ENCODE peak calls at places on chromosomes 13 and 19, in eight cellular contexts. L is lung, E is ovary, H is heart left ventricle, I is pancreas, N is heart right ventricle, F is adrenal gland, C is AG10803. R is an unnamed sample.

GRCh38 chr13:105083986-105084385 is 1451.5 kb downstream of the EFNB2 start:
- DNase-seq in L (no peak), E (no peak), H (no peak), I (no peak), N (no peak), F (peak; percentile 43), C (no peak), R (no peak)

GRCh38 chr19:38564981-38565685 is 52.6 kb downstream of the MAP4K1 start:
- DNase-seq in L (no peak), E (no peak), H (no peak), I (no peak), N (no peak), F (no peak), C (no peak), R (no peak)

GRCh38 chr19:40512473-40513344 is 45.9 kb downstream of the SPTBN4 start:
- DNase-seq in L (no peak), E (no peak), H (no peak), I (no peak), N (no peak), F (peak; percentile 32), C (peak; percentile 13), R (no peak)

GRCh38 chr19:2923510-2923909 is 21.3 kb downstream of the ZNF77 start:
- DNase-seq in L (no peak), E (no peak), H (no peak), I (no peak), N (no peak), F (peak; percentile 71), C (peak; percentile 99), R (peak; percentile 87)

GRCh38 chr13:28411859-28412353 is 83.0 kb downstream of the FLT1 start:
- DNase-seq in L (no peak), E (no peak), H (no peak), I (no peak), N (no peak), F (no peak), C (no peak), R (peak; percentile 53)

GRCh38 chr13:110248449-110249143 is 58.4 kb downstream of the COL4A1 start:
- DNase-seq in L (peak; percentile 17), E (no peak), H (no peak), I (no peak), N (no peak), F (no peak), C (no peak), R (no peak)

GRCh38 chr19:28619842-28620429 is 593.0 kb downstream of the UQCRFS1 start:
- DNase-seq in L (no peak), E (no peak), H (no peak), I (no peak), N (no peak), F (no peak), C (no peak), R (no peak)

GRCh38 chr13:25538276-25538675 is 166.5 kb downstream of the ATP8A2 start:
- DNase-seq in L (no peak), E (no peak), H (no peak), I (no peak), N (no peak), F (no peak), C (no peak), R (no peak)

GRCh38 chr13:112773601-112774447 is 84.0 kb downstream of the ATP11A start:
- DNase-seq in L (no peak), E (no peak), H (no peak), I (no peak), N (no peak), F (no peak), C (no peak), R (no peak)

GRCh38 chr19:48970923-48971395 is 5.8 kb downstream of the FTL start:
- DNase-seq in L (peak; percentile 75), E (peak; percentile 90), H (peak; percentile 91), I (peak; percentile 79), N (peak; percentile 85), F (peak; percentile 85), C (peak; percentile 66), R (no peak)

GRCh38 chr13:45393941-45394570 is 24.1 kb downstream of the SLC25A30 start:
- DNase-seq in L (no peak), E (no peak), H (no peak), I (no peak), N (no peak), F (peak; percentile 65), C (peak; percentile 56), R (no peak)

GRCh38 chr13:22114630-22115311 is 443.9 kb downstream of the FGF9 start:
- DNase-seq in L (no peak), E (no peak), H (no peak), I (no peak), N (no peak), F (peak; percentile 18), C (peak; percentile 17), R (no peak)

GRCh38 chr13:112261924-112262323 is 114.2 kb upstream of the SPACA7 start:
- DNase-seq in L (peak; percentile 22), E (no peak), H (peak; percentile 29), I (no peak), N (no peak), F (no peak), C (no peak), R (no peak)

GRCh38 chr13:105603283-105603682 is 932.2 kb downstream of the EFNB2 start:
- DNase-seq in L (no peak), E (no peak), H (no peak), I (no peak), N (no peak), F (no peak), C (no peak), R (no peak)

GRCh38 chr13:111302045-111302722 is 18.3 kb upstream of the TEX29 start:
- DNase-seq in L (no peak), E (no peak), H (no peak), I (no peak), N (no peak), F (no peak), C (no peak), R (no peak)

GRCh38 chr19:49690656-49691242 is at the start of gene CPT1C:
- DNase-seq in L (peak; percentile 67), E (peak; percentile 81), H (peak; percentile 86), I (peak; percentile 84), N (peak; percentile 82), F (peak; percentile 79), C (peak; percentile 67), R (no peak)

GRCh38 chr19:1466018-1466460 is 13.0 kb downstream of the C19orf25 start:
- DNase-seq in L (no peak), E (no peak), H (peak; percentile 61), I (no peak), N (peak; percentile 13), F (no peak), C (no peak), R (no peak)

DNA sequence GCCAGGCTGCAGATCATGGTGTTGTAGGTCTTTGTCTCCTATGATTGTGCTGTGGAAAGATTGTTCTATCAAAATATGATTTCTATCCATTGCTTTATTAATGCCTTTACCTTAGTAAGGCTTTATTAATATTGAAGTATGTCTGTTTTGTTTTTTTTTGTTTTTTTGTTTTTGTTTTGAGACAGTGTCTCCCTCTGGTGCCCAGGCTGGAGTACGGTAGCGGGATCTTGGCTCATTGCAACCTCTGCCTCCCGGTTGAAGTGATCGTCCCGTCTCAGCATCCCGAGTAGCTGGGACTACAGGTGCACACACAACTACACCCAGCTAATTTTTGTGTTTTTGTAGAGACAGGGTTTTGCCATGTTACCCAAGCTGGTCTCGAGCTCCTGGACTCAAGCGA is 7.7 kb downstream of the IRGC start:
- DNase-seq in L (no peak), E (no peak), H (no peak), I (no peak), N (no peak), F (no peak), C (no peak), R (no peak)
- TF ChIP-seq CTCF in L (no peak), E (no peak), H (peak; percentile 17), I (no peak), N (peak; percentile 14), F (peak; percentile 17), C (peak; percentile 41), R (no peak)

GRCh38 chr13:58399263-58399662 is 767.7 kb downstream of the PCDH17 start:
- DNase-seq in L (no peak), E (no peak), H (no peak), I (no peak), N (no peak), F (no peak), C (no peak), R (no peak)
- H3K4me3 ChIP-seq in L (no peak overlapping the region), E (no peak overlapping the region), H (no peak overlapping the region), I (no peak overlapping the region), N (no peak overlapping the region), F (no peak overlapping the region), C (no peak overlapping the region), R (no peak overlapping the region)

DNA sequence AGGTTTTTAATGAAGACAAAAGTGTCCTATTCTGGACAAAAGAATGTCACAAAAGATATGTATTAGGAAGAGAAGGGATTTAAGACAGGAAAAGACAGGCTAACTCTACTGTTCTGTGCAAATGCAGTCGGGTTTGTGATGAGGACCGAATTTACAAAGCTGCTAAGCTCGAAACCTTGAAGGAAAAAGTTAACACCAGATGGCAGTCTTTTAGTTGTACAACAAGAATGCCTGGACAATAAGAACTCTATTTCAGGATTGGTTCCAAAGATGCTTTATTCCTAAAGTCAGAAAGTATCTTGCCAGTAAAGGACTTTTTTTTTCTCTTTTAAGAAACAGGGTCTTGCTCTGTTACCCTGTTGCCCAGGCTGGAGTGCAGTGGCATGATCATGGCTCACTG is 51.1 kb downstream of the HS6ST3 start:
- DNase-seq in L (no peak), E (no peak), H (no peak), I (no peak), N (no peak), F (peak; percentile 15), C (peak; percentile 11), R (peak; percentile 13)
- TF ChIP-seq CTCF in L (no peak), E (no peak), H (peak; percentile 30), I (no peak), N (peak; percentile 25), F (peak; percentile 42), C (peak; percentile 12), R (peak; percentile 47)

DNA sequence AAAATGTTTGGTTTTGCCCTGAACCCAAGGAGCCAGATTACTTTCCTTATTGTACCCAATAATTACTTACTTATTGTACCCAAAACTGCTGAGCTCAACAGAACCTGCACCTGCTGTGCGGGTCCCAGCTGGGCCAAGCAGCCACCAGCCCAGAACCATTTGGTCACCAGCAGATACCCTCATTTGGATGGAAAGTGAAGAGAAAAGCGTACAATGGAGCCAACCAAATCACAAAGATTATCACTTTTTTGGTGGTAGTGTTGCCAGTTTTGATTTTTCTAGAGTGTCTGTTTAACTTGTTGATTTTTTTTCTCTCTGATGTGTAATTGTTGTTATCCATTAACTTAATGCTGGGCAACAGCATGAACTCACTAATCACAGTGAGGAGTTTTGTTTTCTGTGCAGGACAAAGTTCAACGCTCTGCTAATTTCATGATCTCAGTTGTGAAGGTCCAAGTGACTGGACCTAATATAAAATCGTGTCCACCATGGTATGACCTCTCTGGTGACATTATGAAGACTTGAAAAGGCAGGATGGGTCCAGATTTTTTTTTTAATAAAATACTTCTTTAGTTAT is 23.8 kb downstream of the SPATA13 start:
- DNase-seq in L (no peak), E (no peak), H (no peak), I (no peak), N (no peak), F (no peak), C (no peak), R (no peak)
- H3K4me3 ChIP-seq in L (no peak overlapping the region), E (no peak overlapping the region), H (no peak overlapping the region), I (no peak overlapping the region), N (no peak overlapping the region), F (no peak overlapping the region), C (no peak overlapping the region), R (no peak overlapping the region)

GRCh38 chr19:35316560-35316959 is 12.4 kb upstream of the CD22 start:
- DNase-seq in L (no peak), E (no peak), H (peak; percentile 27), I (no peak), N (no peak), F (no peak), C (no peak), R (no peak)
- TF ChIP-seq CTCF in L (no peak), E (no peak), H (no peak), I (no peak), N (no peak), F (no peak), C (no peak), R (no peak)